ENCODE peak calls at places on chromosome 6, in ten cellular contexts. O, V, I, L, S, B, P, C, D and G are unnamed samples.
A peak's percentile ranks its signal among the peaks of the same experiment; 100 is the strongest.

GRCh38 chr6:32415521-32416019 is 8.6 kb upstream of the BTNL2 start:
- DNase-seq in L (peak; percentile 50), V (peak; percentile 95), S (no peak), P (peak; percentile 60), O (peak; percentile 64), I (peak; percentile 86), B (peak; percentile 66), C (peak; percentile 81), D (peak; percentile 83), G (peak; percentile 88)

GRCh38 chr6:5507056-5507722 is 245.9 kb downstream of the FARS2 start:
- DNase-seq in L (no peak), O (no peak), B (no peak), D (no peak), P (no peak), I (no peak), S (no peak), C (no peak), V (no peak), G (no peak)

GRCh38 chr6:14652536-14652935 is 535.0 kb downstream of the CD83 start:
- DNase-seq in P (no peak), O (no peak), I (no peak), S (no peak), V (no peak), L (peak; percentile 61), D (no peak), B (no peak), C (no peak), G (no peak)

GRCh38 chr6:27532820-27533538 is 60.1 kb upstream of the ZNF184 start:
- DNase-seq in O (peak; percentile 59), S (no peak), L (peak; percentile 85), C (no peak), I (no peak), D (no peak), B (no peak), P (no peak), V (no peak), G (no peak)

GRCh38 chr6:26538572-26538902 is 371 bp downstream of the HMGN4 start:
- DNase-seq in O (no peak), V (no peak), D (no peak), P (no peak), I (no peak), L (no peak), B (no peak), C (no peak), S (no peak), G (no peak)

GRCh38 chr6:159085396-159085895 is 40.7 kb upstream of the TAGAP start:
- DNase-seq in I (no peak), O (no peak), S (no peak), C (no peak), L (peak; percentile 46), B (no peak), D (no peak), P (no peak), V (peak; percentile 20), G (no peak)

GRCh38 chr6:53054532-53054931 is 10.7 kb upstream of the FBXO9 start:
- DNase-seq in I (no peak), L (no peak), D (no peak), V (no peak), O (no peak), B (no peak), P (no peak), C (no peak), S (no peak), G (no peak)

GRCh38 chr6:106534564-106534982 is 94.7 kb downstream of the RTN4IP1 start:
- DNase-seq in C (no peak), I (no peak), L (no peak), D (no peak), P (no peak), O (no peak), B (no peak), V (no peak), S (no peak), G (no peak)

GRCh38 chr6:89284081-89284480 is 31.0 kb downstream of the GABRR2 start:
- DNase-seq in I (no peak), S (no peak), B (no peak), V (no peak), O (no peak), D (no peak), C (no peak), L (no peak), P (no peak), G (no peak)

GRCh38 chr6:169858935-169859351 is 107.5 kb downstream of the ERMARD start:
- DNase-seq in C (no peak), S (no peak), L (peak; percentile 4), O (no peak), V (peak; percentile 31), P (no peak), I (no peak), B (no peak), D (no peak), G (no peak)

GRCh38 chr6:14747881-14748520 is 497.9 kb upstream of the JARID2 start:
- DNase-seq in L (no peak), P (no peak), S (no peak), D (no peak), V (peak; percentile 2), O (no peak), I (no peak), B (no peak), C (no peak), G (no peak)

GRCh38 chr6:49939993-49940498 is 23.9 kb downstream of the DEFB114 start:
- DNase-seq in L (no peak), C (no peak), B (no peak), O (no peak), D (no peak), S (no peak), P (no peak), V (no peak), I (no peak), G (no peak)

GRCh38 chr6:16322666-16323312 is 84.4 kb downstream of the GMPR start:
- DNase-seq in P (peak; percentile 49), O (no peak), L (no peak), D (peak; percentile 91), V (peak; percentile 82), B (peak; percentile 55), S (no peak), C (peak; percentile 63), I (peak; percentile 89), G (peak; percentile 33)
- H3K27ac ChIP-seq in P (peak overlapping the region; percentile 93), O (no peak overlapping the region), L (no peak overlapping the region), D (peak overlapping the region; percentile 96), V (peak overlapping the region; percentile 54), B (peak overlapping the region; percentile 93), S (no peak overlapping the region), C (peak overlapping the region; percentile 51), I (no peak overlapping the region), G (peak overlapping the region; percentile 34)

GRCh38 chr6:41469156-41469950 is 76.8 kb upstream of the FOXP4 start:
- DNase-seq in I (no peak), P (no peak), O (no peak), V (no peak), L (no peak), B (no peak), D (no peak), S (no peak), C (no peak), G (no peak)
- H3K4me3 ChIP-seq in I (no peak overlapping the region), P (no peak overlapping the region), O (no peak overlapping the region), V (peak overlapping the region; percentile 58), L (no peak overlapping the region), B (peak overlapping the region; percentile 42), D (peak overlapping the region; percentile 30), S (peak overlapping the region; percentile 30), C (no peak overlapping the region), G (peak overlapping the region; percentile 6)

DNA sequence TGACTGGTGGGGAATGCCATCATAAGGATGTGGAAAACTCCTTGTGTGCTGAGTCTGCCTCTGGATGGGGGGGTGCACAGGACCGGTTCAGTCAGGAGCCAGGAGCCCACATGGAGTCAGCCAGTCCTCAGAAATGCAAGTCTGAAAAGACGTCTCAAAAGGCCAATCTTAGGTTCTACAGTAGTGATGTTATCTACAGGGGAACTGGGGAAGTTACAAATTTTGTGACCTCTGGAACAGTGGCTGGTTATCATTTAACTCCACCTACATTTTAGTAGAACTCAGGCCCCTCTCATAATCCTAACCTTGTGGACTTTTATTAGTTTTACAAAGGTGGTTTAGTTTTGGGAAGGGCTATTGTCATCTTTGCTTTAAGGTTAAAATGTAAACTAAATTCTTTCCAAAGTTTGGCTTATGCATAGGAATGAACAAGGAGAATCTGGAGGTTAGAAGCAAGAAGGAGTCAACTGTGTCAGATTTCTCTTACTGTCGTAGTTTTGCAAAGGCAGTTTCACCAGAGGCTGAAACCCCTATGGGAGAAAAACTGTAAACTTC is 13.7 kb upstream of the TBC1D22B start:
- DNase-seq in B (no peak), S (no peak), I (no peak), L (no peak), D (no peak), O (no peak), V (no peak), C (no peak), P (no peak), G (no peak)
- H3K27ac ChIP-seq in B (peak overlapping the region; percentile 81), S (no peak overlapping the region), I (peak overlapping the region; percentile 98), L (peak overlapping the region; percentile 89), D (peak overlapping the region; percentile 90), O (no peak overlapping the region), V (no peak overlapping the region), C (peak overlapping the region; percentile 83), P (peak overlapping the region; percentile 89), G (peak overlapping the region; percentile 54)

DNA sequence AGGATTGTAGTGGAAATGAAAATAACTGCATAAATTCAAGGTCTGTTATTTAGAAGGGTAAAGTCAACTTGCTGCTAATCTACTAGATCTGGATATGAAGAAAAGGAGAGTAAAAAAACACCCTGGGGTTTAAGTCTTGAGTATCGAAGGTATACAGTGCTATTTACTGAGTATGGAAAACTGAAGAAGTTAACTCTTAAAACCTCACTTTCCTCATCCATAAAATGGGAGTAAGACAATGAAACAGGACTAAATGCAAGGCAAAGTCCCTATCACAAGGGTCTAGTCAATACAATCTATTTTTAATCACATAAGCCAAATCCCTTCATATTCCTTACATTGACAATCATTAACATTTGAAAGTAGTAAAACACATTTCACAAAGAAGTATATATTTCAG is 2.2 kb downstream of the FBXO5 start:
- DNase-seq in I (no peak), S (no peak), P (no peak), C (no peak), L (no peak), V (no peak), O (no peak), B (no peak), D (no peak), G (no peak)
- H3K4me3 ChIP-seq in I (no peak overlapping the region), S (peak overlapping the region; percentile 23), P (no peak overlapping the region), C (no peak overlapping the region), L (peak overlapping the region; percentile 84), V (peak overlapping the region; percentile 95), O (peak overlapping the region; percentile 82), B (no peak overlapping the region), D (no peak overlapping the region), G (no peak overlapping the region)

GRCh38 chr6:37104935-37105781 is 64.8 kb upstream of the PIM1 start:
- DNase-seq in B (no peak), L (no peak), S (no peak), D (no peak), C (no peak), I (no peak), P (no peak), V (peak; percentile 71), O (no peak), G (no peak)
- H3K27ac ChIP-seq in B (peak overlapping the region; percentile 94), L (no peak overlapping the region), S (no peak overlapping the region), D (no peak overlapping the region), C (peak overlapping the region; percentile 86), I (no peak overlapping the region), P (no peak overlapping the region), V (no peak overlapping the region), O (peak overlapping the region; percentile 92), G (no peak overlapping the region)